ENCODE peak calls at places on chromosome 17, in five cellular contexts. A is IMR-90, M is heart left ventricle, C is AG09309, T is neural crest cell. K is an unnamed sample.

GRCh38 chr17:33989357-33990148 is 265.5 kb upstream of the CCL2 start:
- DNase-seq in A (no peak), M (no peak), C (no peak), T (no peak), K (no peak)

GRCh38 chr17:4544135-4544651 is 11.0 kb downstream of the MYBBP1A start:
- DNase-seq in A (no peak), M (peak), C (no peak), T (no peak), K (no peak)

GRCh38 chr17:7703584-7704574 is 1.1 kb upstream of the EFNB3 start:
- DNase-seq in A (no peak), M (peak), C (no peak), T (no peak), K (peak)

GRCh38 chr17:59761385-59762021 is 54.0 kb downstream of the VMP1 start:
- DNase-seq in A (peak), M (no peak), C (peak), T (no peak), K (no peak)

GRCh38 chr17:7220593-7221280 is 999 bp downstream of the ACADVL start:
- DNase-seq in A (peak), M (peak), C (no peak), T (no peak), K (peak)

GRCh38 chr17:76092526-76093413 is 10.8 kb downstream of the EXOC7 start:
- DNase-seq in A (no peak), M (no peak), C (no peak), T (no peak), K (no peak)

GRCh38 chr17:57953703-57954420 is 1.4 kb downstream of the CUEDC1 start:
- DNase-seq in A (no peak), M (peak), C (no peak), T (no peak), K (no peak)

GRCh38 chr17:74455025-74455585 is 11.3 kb upstream of the CD300A start:
- DNase-seq in A (no peak), M (peak), C (no peak), T (no peak), K (peak)

GRCh38 chr17:69501591-69502468 is 87.3 kb downstream of the MAP2K6 start:
- DNase-seq in A (peak), M (peak), C (no peak), T (no peak), K (no peak)

GRCh38 chr17:9512323-9513168 is 63.1 kb downstream of the STX8 start:
- DNase-seq in A (peak), M (no peak), C (no peak), T (no peak), K (no peak)

GRCh38 chr17:72618018-72618509 is 474.4 kb downstream of the SLC39A11 start:
- DNase-seq in A (no peak), M (no peak), C (no peak), T (no peak), K (no peak)

GRCh38 chr17:79303641-79304205 is 229.1 kb downstream of the ENGASE start:
- DNase-seq in A (no peak), M (no peak), C (no peak), T (no peak), K (no peak)

GRCh38 chr17:42329025-42329976 is 41.0 kb downstream of the STAT5A start:
- DNase-seq in A (peak), M (no peak), C (no peak), T (peak), K (no peak)

GRCh38 chr17:66425751-66426396 is 123.5 kb downstream of the PRKCA start:
- DNase-seq in A (no peak), M (no peak), C (no peak), T (no peak), K (no peak)

GRCh38 chr17:82062076-82062983 is 3.3 kb downstream of the DUS1L start:
- DNase-seq in A (no peak), M (peak), C (no peak), T (no peak), K (no peak)

GRCh38 chr17:44736551-44737240 is 22.1 kb upstream of the ADAM11 start:
- DNase-seq in A (no peak), M (no peak), C (no peak), T (no peak), K (no peak)

GRCh38 chr17:45639297-45639849 is 144.7 kb upstream of the CRHR1 start:
- DNase-seq in A (no peak), M (no peak), C (no peak), T (no peak), K (no peak)

GRCh38 chr17:19614900-19615299 is 33.7 kb upstream of the ALDH3A2 start:
- DNase-seq in A (no peak), M (no peak), C (no peak), T (no peak), K (no peak)

GRCh38 chr17:28907709-28908475 is 5.0 kb upstream of the DHRS13 start:
- DNase-seq in A (peak), M (no peak), C (no peak), T (no peak), K (no peak)

GRCh38 chr17:13540546-13540945 is 61.2 kb downstream of the HS3ST3A1 start:
- DNase-seq in A (no peak), M (no peak), C (no peak), T (no peak), K (no peak)

GRCh38 chr17:76145231-76146052 is 4.4 kb upstream of the FOXJ1 start:
- DNase-seq in A (no peak), M (no peak), C (no peak), T (no peak), K (no peak)

GRCh38 chr17:33403194-33403593 is 110.1 kb upstream of the ASIC2 start:
- DNase-seq in A (no peak), M (no peak), C (no peak), T (no peak), K (no peak)

GRCh38 chr17:285751-286422 is 66.7 kb downstream of the RPH3AL start:
- DNase-seq in A (no peak), M (peak), C (no peak), T (no peak), K (no peak)

GRCh38 chr17:45394913-45395568 is 37.6 kb downstream of the ARHGAP27 start:
- DNase-seq in A (peak), M (peak), C (peak), T (peak), K (peak)

GRCh38 chr17:6498798-6499540 is 54.7 kb downstream of the PIMREG start:
- DNase-seq in A (no peak), M (no peak), C (no peak), T (no peak), K (no peak)

GRCh38 chr17:2782030-2782429 is 14.2 kb upstream of the RAP1GAP2 start:
- DNase-seq in A (peak), M (no peak), C (no peak), T (no peak), K (no peak)

DNA sequence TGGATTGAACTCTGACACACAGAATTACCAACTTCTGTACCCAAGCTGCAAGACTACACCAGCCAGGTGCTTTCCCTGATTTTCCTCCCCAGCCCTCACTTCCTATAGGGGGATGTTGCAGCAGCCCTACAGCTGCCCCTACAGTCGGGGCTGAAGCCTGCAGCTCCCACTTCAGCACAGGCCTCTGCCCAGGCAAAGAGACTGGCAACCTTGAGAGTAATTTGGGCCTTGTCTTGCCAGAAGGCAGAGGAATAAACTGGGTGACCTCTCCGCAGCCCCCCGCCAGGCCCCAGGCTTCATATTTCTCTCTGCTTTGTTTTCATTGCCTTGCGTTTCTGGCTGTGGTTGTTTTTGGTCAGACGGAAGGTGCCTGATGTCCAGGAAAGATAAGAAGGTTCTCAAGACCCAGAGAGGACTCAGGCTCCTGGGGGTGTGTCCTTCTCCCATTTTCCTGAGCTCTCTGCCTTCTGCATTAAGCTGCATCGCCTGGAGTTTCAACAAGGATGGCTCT is 32.0 kb downstream of the SLC6A4 start:
- DNase-seq in A (no peak), M (no peak), C (no peak), T (no peak), K (no peak)
- TF ChIP-seq CTCF in A (no peak), M (no peak), C (no peak), T (no peak), K (no peak)

DNA sequence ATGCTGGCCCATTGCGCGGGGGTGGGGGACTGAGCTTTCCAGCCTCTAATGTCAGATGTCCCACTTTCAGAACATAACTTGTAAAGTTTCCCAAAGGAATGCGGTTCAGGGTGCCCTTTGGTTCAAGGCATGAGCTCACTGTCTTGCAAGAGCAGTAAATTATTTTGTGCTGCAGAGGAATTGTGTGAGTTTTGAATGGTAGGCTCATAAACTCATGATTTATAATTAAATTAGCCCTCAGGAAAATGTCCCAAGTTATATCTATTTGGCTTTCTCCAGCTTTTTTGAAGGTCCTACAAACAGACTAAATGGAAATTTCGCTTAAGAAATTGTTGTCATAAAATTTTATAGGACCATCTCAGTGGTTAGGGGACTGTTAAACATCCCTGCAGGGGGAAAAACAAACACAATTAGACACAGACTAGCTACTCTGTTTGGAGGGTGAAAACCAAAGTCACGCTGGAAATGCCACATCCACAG is 321.8 kb downstream of the HS3ST3B1 start:
- DNase-seq in A (no peak), M (no peak), C (peak), T (no peak), K (no peak)
- TF ChIP-seq CTCF in A (no peak), M (no peak), C (no peak), T (no peak), K (no peak)

DNA sequence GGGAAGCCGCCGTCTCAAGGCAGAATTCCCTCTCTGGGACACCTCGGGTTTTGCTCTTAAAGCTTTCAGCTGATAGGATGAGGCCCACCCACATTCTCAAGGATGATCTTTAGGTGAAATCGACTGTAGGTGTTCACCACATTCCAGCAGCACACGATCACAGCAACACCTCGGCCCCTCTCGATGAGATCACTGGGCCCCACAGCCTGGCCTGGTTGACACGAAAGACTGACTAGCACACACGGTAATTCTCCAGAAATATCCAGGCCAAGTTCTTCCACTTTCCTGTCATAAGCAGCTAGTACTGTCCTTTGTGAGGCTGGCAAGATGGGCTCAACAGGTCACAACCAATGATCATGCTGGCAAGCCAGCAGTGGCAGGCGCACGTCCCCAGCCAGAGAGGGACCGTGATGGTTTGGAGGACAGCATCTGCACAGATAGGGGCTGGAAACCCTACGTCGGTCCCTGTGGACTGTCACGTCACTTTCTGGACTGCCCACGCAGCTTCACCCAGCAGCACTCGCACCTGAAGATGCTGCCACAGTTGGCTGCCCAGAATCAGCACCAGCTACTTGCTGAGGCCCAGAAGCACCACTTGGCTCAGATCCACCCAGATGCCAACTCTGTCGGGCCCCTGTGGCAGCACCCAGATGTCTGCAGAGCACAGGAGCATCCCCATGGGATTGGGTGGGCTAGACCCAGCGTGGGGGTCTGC is 17.4 kb downstream of the TMC6 start:
- DNase-seq in A (no peak), M (peak), C (no peak), T (no peak), K (peak)
- TF ChIP-seq CTCF in A (no peak), M (no peak), C (no peak), T (no peak), K (no peak)

DNA sequence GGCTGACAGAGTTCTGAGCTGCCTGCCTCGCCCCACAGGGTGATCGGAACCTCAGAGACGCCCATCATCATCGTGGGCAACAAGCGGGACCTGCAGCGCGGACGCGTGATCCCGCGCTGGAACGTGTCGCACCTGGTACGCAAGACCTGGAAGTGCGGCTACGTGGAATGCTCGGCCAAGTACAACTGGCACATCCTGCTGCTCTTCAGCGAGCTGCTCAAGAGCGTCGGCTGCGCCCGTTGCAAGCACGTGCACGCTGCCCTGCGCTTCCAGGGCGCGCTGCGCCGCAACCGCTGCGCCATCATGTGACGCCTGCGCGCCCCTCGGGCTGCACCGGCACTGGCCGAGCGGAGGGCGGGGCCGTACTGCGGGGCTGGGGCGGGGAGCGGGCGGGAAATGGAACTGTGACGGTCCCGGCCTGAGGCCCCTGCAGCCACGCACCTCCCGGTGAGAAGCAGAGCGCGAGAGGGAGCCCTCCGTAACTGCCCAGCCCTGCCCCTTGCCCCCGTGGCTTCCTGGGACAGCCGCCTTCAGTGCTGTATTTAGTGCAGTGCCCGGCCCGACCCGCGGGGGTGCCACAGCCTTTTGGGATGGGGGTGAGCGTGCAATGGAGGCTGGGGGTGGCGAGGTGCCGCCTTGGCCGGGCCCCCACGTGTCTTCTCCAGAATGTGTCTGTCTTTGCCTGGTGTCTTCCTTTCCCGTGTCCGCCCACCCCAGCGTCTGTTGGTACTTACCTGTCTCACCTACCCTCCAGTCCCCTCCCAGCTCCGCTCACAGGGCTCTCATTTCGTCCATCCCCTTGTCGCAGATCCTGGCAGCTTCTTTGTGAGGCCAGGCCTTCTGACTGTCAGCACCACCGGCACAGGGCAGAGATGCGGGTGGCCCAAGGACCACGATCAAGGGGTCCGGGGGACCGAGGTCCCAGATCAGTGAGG is 9.8 kb downstream of the RASL10B start:
- DNase-seq in A (no peak), M (no peak), C (no peak), T (no peak), K (peak)
- TF ChIP-seq CTCF in A (no peak), M (peak), C (no peak), T (peak), K (no peak)

GRCh38 chr17:39979865-39980401 is 674 bp upstream of the PSMD3 start:
- DNase-seq in A (peak), M (no peak), C (no peak), T (no peak), K (peak)
- TF ChIP-seq CTCF in A (peak), M (no peak), C (no peak), T (no peak), K (no peak)

GRCh38 chr17:27807567-27808470 is 7.5 kb upstream of the NOS2 start:
- DNase-seq in A (no peak), M (peak), C (no peak), T (no peak), K (no peak)
- TF ChIP-seq CTCF in A (no peak), M (no peak), C (no peak), T (no peak), K (no peak)

K was measured in glutamatergic neuron.